ENCODE peak calls at places on chromosome 16, in four cellular contexts. One of them, this sample, is unnamed.

GRCh38 chr16:27462846-27463682 is 61.1 kb downstream of the IL21R start:
- DNase-seq in heart right ventricle: no peak
- DNase-seq in bronchial epithelial cell: no peak
- DNase-seq in left ventricle myocardium inferior: no peak
- DNase-seq in this sample: no peak

GRCh38 chr16:88800277-88800592 is 3.4 kb upstream of the CDT1 start:
- DNase-seq in heart right ventricle: no peak
- DNase-seq in bronchial epithelial cell: no peak
- DNase-seq in left ventricle myocardium inferior: no peak
- DNase-seq in this sample: no peak

GRCh38 chr16:81517630-81518438 is 73.2 kb downstream of the CMIP start:
- DNase-seq in heart right ventricle: no peak
- DNase-seq in bronchial epithelial cell: no peak
- DNase-seq in left ventricle myocardium inferior: no peak
- DNase-seq in this sample: peak

GRCh38 chr16:714558-715447 is at the start of gene METRN:
- DNase-seq in heart right ventricle: peak
- DNase-seq in bronchial epithelial cell: peak
- DNase-seq in left ventricle myocardium inferior: peak
- DNase-seq in this sample: peak

GRCh38 chr16:89960966-89961365 is 12.4 kb downstream of the DEF8 start:
- DNase-seq in heart right ventricle: no peak
- DNase-seq in bronchial epithelial cell: no peak
- DNase-seq in left ventricle myocardium inferior: no peak
- DNase-seq in this sample: no peak

GRCh38 chr16:9124908-9125584 is 33.6 kb downstream of the HAPSTR1 start:
- DNase-seq in heart right ventricle: no peak
- DNase-seq in bronchial epithelial cell: no peak
- DNase-seq in left ventricle myocardium inferior: no peak
- DNase-seq in this sample: no peak

GRCh38 chr16:22787456-22788189 is 26.3 kb upstream of the HS3ST2 start:
- DNase-seq in heart right ventricle: no peak
- DNase-seq in bronchial epithelial cell: peak
- DNase-seq in left ventricle myocardium inferior: no peak
- DNase-seq in this sample: peak

GRCh38 chr16:1800703-1801102 is 7.2 kb upstream of the IGFALS start:
- DNase-seq in heart right ventricle: peak
- DNase-seq in bronchial epithelial cell: no peak
- DNase-seq in left ventricle myocardium inferior: no peak
- DNase-seq in this sample: no peak

GRCh38 chr16:89491238-89491869 is 993 bp upstream of the ANKRD11 start:
- DNase-seq in heart right ventricle: no peak
- DNase-seq in bronchial epithelial cell: no peak
- DNase-seq in left ventricle myocardium inferior: no peak
- DNase-seq in this sample: no peak

GRCh38 chr16:383326-384020 is 1.7 kb upstream of the PGAP6 start:
- DNase-seq in heart right ventricle: no peak
- DNase-seq in bronchial epithelial cell: peak
- DNase-seq in left ventricle myocardium inferior: no peak
- DNase-seq in this sample: no peak

GRCh38 chr16:88570691-88571092 is 489 bp downstream of the ZC3H18 start:
- DNase-seq in heart right ventricle: no peak
- DNase-seq in bronchial epithelial cell: peak
- DNase-seq in left ventricle myocardium inferior: no peak
- DNase-seq in this sample: peak

GRCh38 chr16:71792176-71792575 is 16.5 kb downstream of the AP1G1 start:
- DNase-seq in heart right ventricle: no peak
- DNase-seq in bronchial epithelial cell: no peak
- DNase-seq in left ventricle myocardium inferior: no peak
- DNase-seq in this sample: no peak

GRCh38 chr16:68355447-68356248 is 44.8 kb downstream of the PRMT7 start:
- DNase-seq in heart right ventricle: no peak
- DNase-seq in bronchial epithelial cell: no peak
- DNase-seq in left ventricle myocardium inferior: no peak
- DNase-seq in this sample: no peak

GRCh38 chr16:26992661-26993365 is 73.9 kb upstream of the C16orf82 start:
- DNase-seq in heart right ventricle: no peak
- DNase-seq in bronchial epithelial cell: no peak
- DNase-seq in left ventricle myocardium inferior: no peak
- DNase-seq in this sample: no peak

GRCh38 chr16:81445143-81445922 is 725 bp downstream of the CMIP start:
- DNase-seq in heart right ventricle: no peak
- DNase-seq in bronchial epithelial cell: no peak
- DNase-seq in left ventricle myocardium inferior: no peak
- DNase-seq in this sample: peak

GRCh38 chr16:85986931-85987749 is 88.2 kb downstream of the IRF8 start:
- DNase-seq in heart right ventricle: no peak
- DNase-seq in bronchial epithelial cell: no peak
- DNase-seq in left ventricle myocardium inferior: no peak
- DNase-seq in this sample: no peak

GRCh38 chr16:50359626-50360025 is 9.2 kb downstream of the BRD7 start:
- DNase-seq in heart right ventricle: no peak
- DNase-seq in bronchial epithelial cell: no peak
- DNase-seq in left ventricle myocardium inferior: no peak
- DNase-seq in this sample: no peak

GRCh38 chr16:8634991-8635736 is 13.7 kb downstream of the METTL22 start:
- DNase-seq in heart right ventricle: no peak
- DNase-seq in bronchial epithelial cell: peak
- DNase-seq in left ventricle myocardium inferior: no peak
- DNase-seq in this sample: no peak

GRCh38 chr16:75433732-75434413 is 570 bp upstream of the CFDP1 start:
- DNase-seq in heart right ventricle: peak
- DNase-seq in bronchial epithelial cell: peak
- DNase-seq in left ventricle myocardium inferior: no peak
- DNase-seq in this sample: peak

GRCh38 chr16:79267781-79268180 is 332.8 kb downstream of the MAF start:
- DNase-seq in heart right ventricle: no peak
- DNase-seq in bronchial epithelial cell: no peak
- DNase-seq in left ventricle myocardium inferior: no peak
- DNase-seq in this sample: no peak

GRCh38 chr16:85984947-85985451 is 86.0 kb downstream of the IRF8 start:
- DNase-seq in heart right ventricle: no peak
- DNase-seq in bronchial epithelial cell: no peak
- DNase-seq in left ventricle myocardium inferior: no peak
- DNase-seq in this sample: no peak

GRCh38 chr16:1993731-1994131 is 4.0 kb downstream of the SYNGR3 start:
- DNase-seq in heart right ventricle: no peak
- DNase-seq in bronchial epithelial cell: peak
- DNase-seq in left ventricle myocardium inferior: no peak
- DNase-seq in this sample: no peak

GRCh38 chr16:13067648-13068047 is 166.2 kb downstream of the SHISA9 start:
- DNase-seq in heart right ventricle: no peak
- DNase-seq in bronchial epithelial cell: no peak
- DNase-seq in left ventricle myocardium inferior: no peak
- DNase-seq in this sample: no peak

GRCh38 chr16:8894736-8895334 is 12.7 kb downstream of the LITAFD start:
- DNase-seq in heart right ventricle: no peak
- DNase-seq in bronchial epithelial cell: no peak
- DNase-seq in left ventricle myocardium inferior: no peak
- DNase-seq in this sample: no peak

GRCh38 chr16:85974428-85975375 is 75.7 kb downstream of the IRF8 start:
- DNase-seq in heart right ventricle: no peak
- DNase-seq in bronchial epithelial cell: no peak
- DNase-seq in left ventricle myocardium inferior: no peak
- DNase-seq in this sample: no peak

GRCh38 chr16:66560107-66560506 is 6.1 kb upstream of the CMTM1 start:
- DNase-seq in heart right ventricle: no peak
- DNase-seq in bronchial epithelial cell: no peak
- DNase-seq in left ventricle myocardium inferior: no peak
- DNase-seq in this sample: no peak

GRCh38 chr16:66563574-66564334 is 2.5 kb upstream of the CMTM1 start:
- DNase-seq in heart right ventricle: no peak
- DNase-seq in bronchial epithelial cell: no peak
- DNase-seq in left ventricle myocardium inferior: no peak
- DNase-seq in this sample: no peak

GRCh38 chr16:66561381-66562080 is 4.7 kb upstream of the CMTM1 start:
- DNase-seq in heart right ventricle: no peak
- DNase-seq in bronchial epithelial cell: no peak
- DNase-seq in left ventricle myocardium inferior: no peak
- DNase-seq in this sample: no peak

GRCh38 chr16:66562986-66563385 is 3.3 kb upstream of the CMTM1 start:
- DNase-seq in heart right ventricle: no peak
- DNase-seq in bronchial epithelial cell: no peak
- DNase-seq in left ventricle myocardium inferior: no peak
- DNase-seq in this sample: no peak

GRCh38 chr16:66562409-66562808 is 3.8 kb upstream of the CMTM1 start:
- DNase-seq in heart right ventricle: no peak
- DNase-seq in bronchial epithelial cell: peak
- DNase-seq in left ventricle myocardium inferior: no peak
- DNase-seq in this sample: no peak
- TF ChIP-seq CTCF in heart right ventricle: no peak
- TF ChIP-seq CTCF in bronchial epithelial cell: no peak
- TF ChIP-seq CTCF in left ventricle myocardium inferior: peak
- TF ChIP-seq CTCF in this sample: peak

GRCh38 chr16:20004931-20005330 is 68.8 kb downstream of the GPR139 start:
- DNase-seq in heart right ventricle: no peak
- DNase-seq in bronchial epithelial cell: no peak
- DNase-seq in left ventricle myocardium inferior: no peak
- DNase-seq in this sample: no peak
- TF ChIP-seq CTCF in heart right ventricle: no peak
- TF ChIP-seq CTCF in bronchial epithelial cell: no peak
- TF ChIP-seq CTCF in left ventricle myocardium inferior: no peak
- TF ChIP-seq CTCF in this sample: no peak

GRCh38 chr16:12024429-12024828 is 47.9 kb downstream of the SNX29 start:
- DNase-seq in heart right ventricle: no peak
- DNase-seq in bronchial epithelial cell: no peak
- DNase-seq in left ventricle myocardium inferior: no peak
- DNase-seq in this sample: no peak

GRCh38 chr16:12025472-12025871 is 48.9 kb downstream of the SNX29 start:
- DNase-seq in heart right ventricle: no peak
- DNase-seq in bronchial epithelial cell: no peak
- DNase-seq in left ventricle myocardium inferior: no peak
- DNase-seq in this sample: no peak

GRCh38 chr16:12027091-12027490 is 50.6 kb downstream of the SNX29 start:
- DNase-seq in heart right ventricle: no peak
- DNase-seq in bronchial epithelial cell: peak
- DNase-seq in left ventricle myocardium inferior: no peak
- DNase-seq in this sample: peak

GRCh38 chr16:12027558-12027957 is 51.0 kb downstream of the SNX29 start:
- DNase-seq in heart right ventricle: no peak
- DNase-seq in bronchial epithelial cell: no peak
- DNase-seq in left ventricle myocardium inferior: no peak
- DNase-seq in this sample: no peak

GRCh38 chr16:12025926-12026325 is 49.4 kb downstream of the SNX29 start:
- DNase-seq in heart right ventricle: no peak
- DNase-seq in bronchial epithelial cell: no peak
- DNase-seq in left ventricle myocardium inferior: no peak
- DNase-seq in this sample: no peak
- TF ChIP-seq CTCF in heart right ventricle: no peak
- TF ChIP-seq CTCF in bronchial epithelial cell: no peak
- TF ChIP-seq CTCF in left ventricle myocardium inferior: no peak
- TF ChIP-seq CTCF in this sample: no peak

DNA sequence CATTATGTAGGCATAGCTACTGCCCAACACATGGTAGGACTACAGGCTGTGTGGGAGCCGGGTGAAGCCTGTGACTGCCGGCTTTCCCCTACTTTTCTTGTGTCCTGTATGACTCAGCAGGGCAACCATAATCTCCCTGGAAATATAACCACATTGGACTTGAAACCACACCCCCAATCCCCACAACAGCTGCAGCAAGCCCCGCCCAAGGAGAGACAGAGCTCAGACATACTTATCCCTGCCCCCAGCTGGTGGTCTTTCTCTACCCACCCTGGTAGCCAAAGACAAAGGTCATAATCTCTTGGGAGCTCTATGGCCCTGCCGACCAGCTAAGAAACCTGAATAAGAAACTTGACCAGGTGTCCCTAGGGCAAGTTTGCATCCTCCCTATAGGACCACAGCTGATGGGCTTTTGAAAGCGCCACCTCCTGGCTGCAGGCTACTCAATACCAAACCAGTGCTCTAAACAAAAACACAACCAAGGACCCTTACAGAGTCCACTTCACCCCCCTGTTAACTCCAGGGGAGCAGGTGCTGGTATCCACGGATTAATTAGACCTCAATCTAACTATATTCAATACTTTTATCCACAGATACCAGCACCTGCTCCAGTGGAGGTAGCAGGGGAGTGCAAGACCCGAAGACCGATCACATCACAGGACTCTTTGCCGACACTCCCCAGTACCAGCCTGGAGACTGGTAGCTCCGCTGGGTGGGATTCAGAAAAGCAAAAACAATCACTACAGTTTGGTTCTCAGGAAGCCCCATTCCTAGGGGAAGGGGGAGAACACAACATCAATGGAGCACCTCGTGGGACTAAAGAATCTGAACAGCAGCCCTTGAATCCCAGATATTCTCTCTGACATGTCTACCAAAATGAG is 91.2 kb downstream of the IRX5 start:
- DNase-seq in heart right ventricle: no peak
- DNase-seq in bronchial epithelial cell: peak
- DNase-seq in left ventricle myocardium inferior: no peak
- DNase-seq in this sample: peak
- TF ChIP-seq CTCF in heart right ventricle: no peak
- TF ChIP-seq CTCF in bronchial epithelial cell: no peak
- TF ChIP-seq CTCF in left ventricle myocardium inferior: no peak
- TF ChIP-seq CTCF in this sample: no peak

GRCh38 chr16:83549836-83550569 is 257.8 kb upstream of the HSBP1 start:
- DNase-seq in heart right ventricle: no peak
- DNase-seq in bronchial epithelial cell: no peak
- DNase-seq in left ventricle myocardium inferior: no peak
- DNase-seq in this sample: no peak
- TF ChIP-seq CTCF in heart right ventricle: no peak
- TF ChIP-seq CTCF in bronchial epithelial cell: no peak
- TF ChIP-seq CTCF in left ventricle myocardium inferior: no peak
- TF ChIP-seq CTCF in this sample: no peak

This sample was measured in RWPE1.